ENCODE peak calls at places on chromosomes 1 and 21, in five cellular contexts. One of them, this sample, is unnamed. For H3K4me1 and H3K9me3, the result is how much of the 10 kb centered on the place peaks cover.

GRCh38 chr1:91054780-91055481 is 33.1 kb upstream of the ZNF644 start:
- ATAC-seq in K562: no peak
- ATAC-seq in upper lobe of left lung: no peak
- ATAC-seq in A549: no peak
- ATAC-seq in GM12878: peak
- ATAC-seq in this sample: no peak

GRCh38 chr1:118948351-118948750 is 39.8 kb downstream of the TBX15 start:
- ATAC-seq in K562: no peak
- ATAC-seq in upper lobe of left lung: no peak
- ATAC-seq in A549: no peak
- ATAC-seq in GM12878: no peak
- ATAC-seq in this sample: no peak

GRCh38 chr1:214224605-214225354 is 56.2 kb upstream of the SMYD2 start:
- ATAC-seq in K562: peak
- ATAC-seq in upper lobe of left lung: peak
- ATAC-seq in A549: no peak
- ATAC-seq in GM12878: no peak
- ATAC-seq in this sample: peak

GRCh38 chr21:31354604-31355443 is 10.8 kb upstream of the TIAM1 start:
- ATAC-seq in K562: no peak
- ATAC-seq in upper lobe of left lung: peak
- ATAC-seq in A549: peak
- ATAC-seq in GM12878: peak
- ATAC-seq in this sample: no peak

GRCh38 chr1:65704318-65704717 is 88.4 kb upstream of the PDE4B start:
- ATAC-seq in K562: no peak
- ATAC-seq in upper lobe of left lung: no peak
- ATAC-seq in A549: no peak
- ATAC-seq in GM12878: no peak
- ATAC-seq in this sample: no peak

GRCh38 chr1:34163792-34164509 is 1.1 kb downstream of the CSMD2 start:
- ATAC-seq in K562: no peak
- ATAC-seq in upper lobe of left lung: peak
- ATAC-seq in A549: peak
- ATAC-seq in GM12878: no peak
- ATAC-seq in this sample: no peak

GRCh38 chr21:33109574-33110339 is 39.8 kb downstream of the OLIG1 start:
- ATAC-seq in K562: peak
- ATAC-seq in upper lobe of left lung: peak
- ATAC-seq in A549: peak
- ATAC-seq in GM12878: no peak
- ATAC-seq in this sample: peak

GRCh38 chr1:110207831-110208230 is 2.3 kb upstream of the KCNC4 start:
- ATAC-seq in K562: peak
- ATAC-seq in upper lobe of left lung: peak
- ATAC-seq in A549: peak
- ATAC-seq in GM12878: peak
- ATAC-seq in this sample: no peak

GRCh38 chr1:61259379-61260148 is 177.2 kb downstream of the NFIA start:
- ATAC-seq in K562: no peak
- ATAC-seq in upper lobe of left lung: peak
- ATAC-seq in A549: no peak
- ATAC-seq in GM12878: no peak
- ATAC-seq in this sample: peak

GRCh38 chr1:16181887-16182719 is 26.2 kb upstream of the EPHA2 start:
- ATAC-seq in K562: no peak
- ATAC-seq in upper lobe of left lung: peak
- ATAC-seq in A549: peak
- ATAC-seq in GM12878: no peak
- ATAC-seq in this sample: peak

GRCh38 chr1:76826072-76826827 is 41.0 kb upstream of the ST6GALNAC5 start:
- ATAC-seq in K562: no peak
- ATAC-seq in upper lobe of left lung: peak
- ATAC-seq in A549: no peak
- ATAC-seq in GM12878: no peak
- ATAC-seq in this sample: no peak

GRCh38 chr21:29178936-29179335 is 48.5 kb downstream of the MAP3K7CL start:
- ATAC-seq in K562: no peak
- ATAC-seq in upper lobe of left lung: no peak
- ATAC-seq in A549: no peak
- ATAC-seq in GM12878: no peak
- ATAC-seq in this sample: no peak

GRCh38 chr1:117650840-117651568 is 45.2 kb downstream of the TENT5C start:
- ATAC-seq in K562: no peak
- ATAC-seq in upper lobe of left lung: no peak
- ATAC-seq in A549: no peak
- ATAC-seq in GM12878: no peak
- ATAC-seq in this sample: no peak

GRCh38 chr1:1005774-1006304 is 5.9 kb upstream of the HES4 start:
- ATAC-seq in K562: no peak
- ATAC-seq in upper lobe of left lung: no peak
- ATAC-seq in A549: no peak
- ATAC-seq in GM12878: no peak
- ATAC-seq in this sample: no peak

GRCh38 chr1:37822942-37823865 is 15.2 kb upstream of the YRDC start:
- ATAC-seq in K562: no peak
- ATAC-seq in upper lobe of left lung: no peak
- ATAC-seq in A549: no peak
- ATAC-seq in GM12878: no peak
- ATAC-seq in this sample: no peak

GRCh38 chr1:228849011-228849541 is 113.8 kb downstream of the RHOU start:
- ATAC-seq in K562: no peak
- ATAC-seq in upper lobe of left lung: no peak
- ATAC-seq in A549: no peak
- ATAC-seq in GM12878: peak
- ATAC-seq in this sample: no peak

GRCh38 chr1:239386453-239387303 is at the start of gene CHRM3:
- ATAC-seq in K562: no peak
- ATAC-seq in upper lobe of left lung: peak
- ATAC-seq in A549: peak
- ATAC-seq in GM12878: no peak
- ATAC-seq in this sample: peak

GRCh38 chr1:152969036-152969435 is 1.4 kb upstream of the SPRR4 start:
- ATAC-seq in K562: no peak
- ATAC-seq in upper lobe of left lung: no peak
- ATAC-seq in A549: no peak
- ATAC-seq in GM12878: no peak
- ATAC-seq in this sample: no peak

GRCh38 chr1:161772397-161772796 is 6.3 kb downstream of the ATF6 start:
- ATAC-seq in K562: no peak
- ATAC-seq in upper lobe of left lung: peak
- ATAC-seq in A549: no peak
- ATAC-seq in GM12878: peak
- ATAC-seq in this sample: peak

GRCh38 chr1:246020231-246020954 is 486.7 kb downstream of the SMYD3 start:
- ATAC-seq in K562: no peak
- ATAC-seq in upper lobe of left lung: no peak
- ATAC-seq in A549: no peak
- ATAC-seq in GM12878: peak
- ATAC-seq in this sample: no peak

GRCh38 chr21:41751621-41752020 is 15.2 kb downstream of the RIPK4 start:
- ATAC-seq in K562: no peak
- ATAC-seq in upper lobe of left lung: peak
- ATAC-seq in A549: no peak
- ATAC-seq in GM12878: no peak
- ATAC-seq in this sample: no peak

GRCh38 chr1:51305371-51305823 is 25.0 kb downstream of the TTC39A start:
- ATAC-seq in K562: no peak
- ATAC-seq in upper lobe of left lung: no peak
- ATAC-seq in A549: peak
- ATAC-seq in GM12878: peak
- ATAC-seq in this sample: no peak

GRCh38 chr1:115189814-115190541 is 100.7 kb upstream of the TSPAN2 start:
- ATAC-seq in K562: no peak
- ATAC-seq in upper lobe of left lung: peak
- ATAC-seq in A549: peak
- ATAC-seq in GM12878: no peak
- ATAC-seq in this sample: peak

GRCh38 chr1:228972576-228972975 is 237.3 kb downstream of the RHOU start:
- ATAC-seq in K562: no peak
- ATAC-seq in upper lobe of left lung: no peak
- ATAC-seq in A549: no peak
- ATAC-seq in GM12878: no peak
- ATAC-seq in this sample: no peak

GRCh38 chr1:223137402-223138100 is 5.5 kb downstream of the TLR5 start:
- ATAC-seq in K562: no peak
- ATAC-seq in upper lobe of left lung: peak
- ATAC-seq in A549: no peak
- ATAC-seq in GM12878: no peak
- ATAC-seq in this sample: peak

GRCh38 chr1:80153762-80154555 is 1147.4 kb upstream of the ADGRL4 start:
- ATAC-seq in K562: no peak
- ATAC-seq in upper lobe of left lung: no peak
- ATAC-seq in A549: no peak
- ATAC-seq in GM12878: no peak
- ATAC-seq in this sample: no peak

GRCh38 chr1:60989745-60990718 is 92.3 kb upstream of the NFIA start:
- ATAC-seq in K562: peak
- ATAC-seq in upper lobe of left lung: peak
- ATAC-seq in A549: no peak
- ATAC-seq in GM12878: no peak
- ATAC-seq in this sample: peak

GRCh38 chr1:232014941-232015340 is 388.4 kb downstream of the DISC1 start:
- ATAC-seq in K562: no peak
- ATAC-seq in upper lobe of left lung: no peak
- ATAC-seq in A549: no peak
- ATAC-seq in GM12878: no peak
- ATAC-seq in this sample: no peak

GRCh38 chr1:232250410-232250809 is 379.5 kb downstream of the SIPA1L2 start:
- ATAC-seq in K562: no peak
- ATAC-seq in upper lobe of left lung: no peak
- ATAC-seq in A549: no peak
- ATAC-seq in GM12878: no peak
- ATAC-seq in this sample: no peak

GRCh38 chr1:173057984-173058383 is 7.2 kb upstream of the TNFSF18 start:
- ATAC-seq in K562: no peak
- ATAC-seq in upper lobe of left lung: no peak
- ATAC-seq in A549: no peak
- ATAC-seq in GM12878: no peak
- ATAC-seq in this sample: no peak

GRCh38 chr1:160750608-160751007 is 11.6 kb downstream of the SLAMF7 start:
- ATAC-seq in K562: no peak
- ATAC-seq in upper lobe of left lung: no peak
- ATAC-seq in A549: no peak
- ATAC-seq in GM12878: no peak
- ATAC-seq in this sample: no peak
- TF ChIP-seq EP300 in K562: no peak
- TF ChIP-seq EP300 in upper lobe of left lung: no peak
- TF ChIP-seq EP300 in A549: no peak
- TF ChIP-seq EP300 in GM12878: no peak
- TF ChIP-seq EP300 in this sample: no peak

DNA sequence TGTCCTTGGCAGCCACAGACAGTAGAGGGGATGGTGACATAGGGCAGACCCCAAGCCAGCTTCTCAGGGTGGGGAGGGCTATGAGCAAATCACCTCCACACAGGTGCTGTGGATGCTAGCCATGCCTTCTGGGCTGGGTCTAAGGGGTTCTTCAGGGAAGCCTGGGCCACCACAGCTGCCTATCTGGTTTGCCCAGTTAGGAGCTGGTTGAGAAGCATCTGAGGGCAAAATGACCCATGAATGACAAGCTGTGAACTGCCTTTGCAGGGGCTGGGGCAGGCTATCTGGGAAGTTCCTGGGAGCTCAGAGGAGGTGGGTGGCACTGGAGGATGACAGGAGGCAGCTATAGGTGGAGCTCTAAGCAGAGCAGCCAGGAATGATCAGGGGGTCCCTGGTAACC is 10.1 kb upstream of the ARHGEF10L start:
- ATAC-seq in K562: no peak
- ATAC-seq in upper lobe of left lung: no peak
- ATAC-seq in A549: no peak
- ATAC-seq in GM12878: no peak
- ATAC-seq in this sample: no peak
- H3K4me1 ChIP-seq in K562: under half
- H3K4me1 ChIP-seq in upper lobe of left lung: under half
- H3K4me1 ChIP-seq in A549: under half
- H3K4me1 ChIP-seq in GM12878: under half
- H3K4me1 ChIP-seq in this sample: half or more

GRCh38 chr21:19850157-19850556 is 1148.1 kb upstream of the NCAM2 start:
- ATAC-seq in K562: no peak
- ATAC-seq in upper lobe of left lung: no peak
- ATAC-seq in A549: no peak
- ATAC-seq in GM12878: no peak
- ATAC-seq in this sample: no peak

DNA sequence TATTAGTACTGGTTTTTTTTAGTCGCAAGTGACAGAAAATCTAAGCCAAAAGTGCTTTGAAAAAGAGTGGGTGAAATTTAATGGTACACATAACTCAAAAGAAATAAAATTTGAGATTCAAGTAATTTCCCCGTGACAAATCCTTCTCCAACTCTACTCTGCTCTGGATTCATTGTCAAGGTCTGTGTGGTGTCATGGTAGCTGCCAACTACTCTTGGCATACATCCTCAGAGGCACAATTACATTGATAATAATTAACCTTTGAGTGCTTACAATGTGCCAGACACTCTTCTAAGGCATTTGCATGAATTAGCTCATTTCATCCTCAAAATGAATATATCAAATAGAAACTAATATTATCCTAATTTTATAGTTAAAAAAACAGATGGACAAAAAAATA is 1153.9 kb upstream of the NCAM2 start:
- ATAC-seq in K562: no peak
- ATAC-seq in upper lobe of left lung: no peak
- ATAC-seq in A549: no peak
- ATAC-seq in GM12878: no peak
- ATAC-seq in this sample: no peak
- H3K9me3 ChIP-seq in K562: under half
- H3K9me3 ChIP-seq in upper lobe of left lung: under half
- H3K9me3 ChIP-seq in A549: under half
- H3K9me3 ChIP-seq in GM12878: under half
- H3K9me3 ChIP-seq in this sample: under half

GRCh38 chr1:86774305-86775304 is 70.2 kb downstream of the SH3GLB1 start:
- ATAC-seq in K562: peak
- ATAC-seq in upper lobe of left lung: peak
- ATAC-seq in A549: peak
- ATAC-seq in GM12878: peak
- ATAC-seq in this sample: peak
- TF ChIP-seq EP300 in K562: peak
- TF ChIP-seq EP300 in upper lobe of left lung: no peak
- TF ChIP-seq EP300 in A549: peak
- TF ChIP-seq EP300 in GM12878: no peak
- TF ChIP-seq EP300 in this sample: no peak

GRCh38 chr1:19974822-19975416 is 4.5 kb downstream of the PLA2G2A start:
- ATAC-seq in K562: peak
- ATAC-seq in upper lobe of left lung: peak
- ATAC-seq in A549: peak
- ATAC-seq in GM12878: no peak
- ATAC-seq in this sample: peak
- H3K4me1 ChIP-seq in K562: under half
- H3K4me1 ChIP-seq in upper lobe of left lung: under half
- H3K4me1 ChIP-seq in A549: under half
- H3K4me1 ChIP-seq in GM12878: under half
- H3K4me1 ChIP-seq in this sample: under half

GRCh38 chr1:93665015-93665414 is 16.6 kb downstream of the BCAR3 start:
- ATAC-seq in K562: peak
- ATAC-seq in upper lobe of left lung: no peak
- ATAC-seq in A549: peak
- ATAC-seq in GM12878: no peak
- ATAC-seq in this sample: no peak
- H3K9me3 ChIP-seq in K562: under half
- H3K9me3 ChIP-seq in upper lobe of left lung: under half
- H3K9me3 ChIP-seq in A549: under half
- H3K9me3 ChIP-seq in GM12878: under half
- H3K9me3 ChIP-seq in this sample: under half

GRCh38 chr1:7127322-7128050 is 342.2 kb downstream of the CAMTA1 start:
- ATAC-seq in K562: no peak
- ATAC-seq in upper lobe of left lung: no peak
- ATAC-seq in A549: no peak
- ATAC-seq in GM12878: no peak
- ATAC-seq in this sample: no peak
- TF ChIP-seq EP300 in K562: no peak
- TF ChIP-seq EP300 in upper lobe of left lung: no peak
- TF ChIP-seq EP300 in A549: no peak
- TF ChIP-seq EP300 in GM12878: no peak
- TF ChIP-seq EP300 in this sample: no peak

This sample was measured in gastroesophageal sphincter.